ENCODE peak calls at places on chromosomes 11 and 22, in five cellular contexts. Z is GM12878, H is SK-N-SH, A is K562, U is HCT116. E is an unnamed sample.
A peak's percentile ranks its signal among the peaks of the same experiment; 100 is the strongest.

GRCh38 chr11:60908803-60909202 is 2.4 kb upstream of the PRPF19 start:
- DNase-seq in Z (no peak), H (no peak), A (no peak), U (no peak), E (no peak)

GRCh38 chr22:45402466-45402865 is 10.9 kb downstream of the SMC1B start:
- DNase-seq in Z (no peak), H (no peak), A (no peak), U (no peak), E (no peak)

GRCh38 chr11:62266558-62266957 is 3.4 kb upstream of the SCGB2A2 start:
- DNase-seq in Z (no peak), H (no peak), A (no peak), U (no peak), E (no peak)

GRCh38 chr11:126857860-126858808 is 142.4 kb downstream of the KIRREL3 start:
- DNase-seq in Z (no peak), H (peak; percentile 64), A (no peak), U (no peak), E (no peak)

GRCh38 chr22:27327981-27328721 is 473.4 kb downstream of the MN1 start:
- DNase-seq in Z (no peak), H (no peak), A (no peak), U (no peak), E (no peak)

GRCh38 chr11:7060828-7061227 is 28.0 kb upstream of the RBMXL2 start:
- DNase-seq in Z (no peak), H (no peak), A (no peak), U (no peak), E (no peak)

GRCh38 chr22:47655930-47656329 is 893.5 kb downstream of the TBC1D22A start:
- DNase-seq in Z (no peak), H (no peak), A (no peak), U (no peak), E (no peak)

GRCh38 chr22:19036523-19037273 is 85.5 kb downstream of the DGCR2 start:
- DNase-seq in Z (no peak), H (no peak), A (no peak), U (no peak), E (no peak)

GRCh38 chr11:44658451-44658850 is 68.3 kb upstream of the TSPAN18 start:
- DNase-seq in Z (no peak), H (peak; percentile 68), A (peak; percentile 15), U (no peak), E (no peak)

GRCh38 chr11:64321026-64321425 is 3.1 kb downstream of the PRDX5 start:
- DNase-seq in Z (no peak), H (no peak), A (no peak), U (no peak), E (no peak)

GRCh38 chr22:29375436-29376076 is 12.8 kb downstream of the AP1B1 start:
- DNase-seq in Z (no peak), H (no peak), A (no peak), U (no peak), E (no peak)

GRCh38 chr22:23481369-23481768 is 98.7 kb downstream of the IGLL1 start:
- DNase-seq in Z (no peak), H (no peak), A (no peak), U (no peak), E (no peak)

GRCh38 chr11:45669956-45670355 is 4.5 kb upstream of the CHST1 start:
- DNase-seq in Z (no peak), H (no peak), A (no peak), U (no peak), E (no peak)
- TF ChIP-seq ZBTB33 in Z (no peak), H (no peak), A (no peak), U (no peak), E (no peak)

GRCh38 chr22:39877079-39877682 is 16.4 kb downstream of the ENTHD1 start:
- DNase-seq in Z (no peak), H (no peak), A (no peak), U (no peak), E (no peak)
- TF ChIP-seq ZBTB33 in Z (no peak), H (no peak), A (no peak), U (no peak), E (no peak)

GRCh38 chr11:11782532-11783110 is 59.2 kb upstream of the USP47 start:
- DNase-seq in Z (no peak), H (no peak), A (no peak), U (no peak), E (no peak)

GRCh38 chr11:11786771-11787170 is 55.0 kb upstream of the USP47 start:
- DNase-seq in Z (no peak), H (no peak), A (no peak), U (no peak), E (no peak)

GRCh38 chr11:11787305-11788066 is 54.3 kb upstream of the USP47 start:
- DNase-seq in Z (peak; percentile 23), H (peak; percentile 57), A (peak; percentile 64), U (peak; percentile 38), E (peak; percentile 43)

GRCh38 chr11:11788067-11788710 is 53.6 kb upstream of the USP47 start:
- DNase-seq in Z (no peak), H (no peak), A (no peak), U (no peak), E (no peak)

DNA sequence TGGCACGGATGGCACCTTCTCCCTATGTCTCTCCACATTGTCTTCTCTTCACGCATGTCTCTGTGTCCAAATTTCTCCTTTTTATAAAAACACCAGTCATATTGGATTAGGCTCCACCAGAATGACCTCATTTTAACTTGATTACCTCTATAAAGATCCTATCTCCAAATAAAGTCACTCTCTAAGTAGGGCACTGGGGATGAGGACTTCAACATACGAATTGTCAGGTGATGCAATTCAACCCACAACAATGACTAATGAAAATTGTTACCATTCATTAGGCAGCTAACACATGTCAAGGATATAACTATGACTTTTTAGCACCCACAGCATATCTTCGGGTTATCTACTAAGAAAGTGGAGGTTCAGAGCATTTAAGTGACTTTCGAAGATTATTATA is 55.5 kb upstream of the USP47 start:
- DNase-seq in Z (no peak), H (no peak), A (no peak), U (no peak), E (no peak)
- TF ChIP-seq ZBTB33 in Z (no peak), H (no peak), A (no peak), U (no peak), E (no peak)

GRCh38 chr11:72129381-72129780 is 6.1 kb upstream of the FOLR3 start:
- DNase-seq in Z (no peak), H (no peak), A (no peak), U (no peak), E (no peak)

GRCh38 chr11:72123117-72123653 is 10.7 kb upstream of the ANAPC15 start:
- DNase-seq in Z (no peak), H (no peak), A (no peak), U (no peak), E (no peak)

GRCh38 chr11:72124046-72124445 is 11.5 kb upstream of the FOLR3 start:
- DNase-seq in Z (no peak), H (no peak), A (no peak), U (no peak), E (no peak)

GRCh38 chr11:72125956-72126355 is 9.6 kb upstream of the FOLR3 start:
- DNase-seq in Z (no peak), H (no peak), A (no peak), U (no peak), E (no peak)

GRCh38 chr11:72127923-72128322 is 7.6 kb upstream of the FOLR3 start:
- DNase-seq in Z (no peak), H (no peak), A (no peak), U (no peak), E (no peak)
- TF ChIP-seq ZBTB33 in Z (no peak), H (no peak), A (no peak), U (no peak), E (no peak)

DNA sequence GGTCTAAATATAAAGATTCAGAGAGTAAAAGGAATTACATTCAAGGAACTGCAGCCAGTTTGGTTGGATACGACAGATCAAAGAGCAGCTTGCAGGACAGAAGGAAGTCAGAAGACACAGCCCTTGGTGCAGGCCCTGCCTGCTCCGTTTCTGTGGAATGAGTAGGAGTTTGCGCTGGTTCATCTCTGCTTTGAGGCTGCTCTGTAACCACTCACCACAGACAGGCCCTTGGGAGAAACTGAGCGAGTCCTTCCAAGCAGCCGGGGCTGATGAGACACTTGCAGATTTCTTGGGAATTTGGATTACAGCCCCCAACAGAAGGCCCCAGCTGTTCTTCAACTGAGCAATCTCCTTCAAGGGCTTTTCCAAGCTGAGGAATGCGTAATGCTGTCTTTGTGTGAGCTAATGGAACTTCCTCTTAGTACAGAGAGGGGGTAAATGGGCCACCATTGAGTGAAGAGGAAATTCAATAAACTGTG is 16.4 kb downstream of the IL10RA start:
- DNase-seq in Z (no peak), H (no peak), A (peak; percentile 57), U (no peak), E (no peak)
- TF ChIP-seq ZBTB33 in Z (no peak), H (no peak), A (no peak), U (no peak), E (no peak)